ENCODE peak calls at places on chromosomes 13 and 19, in ten cellular contexts. One of them, this sample, is unnamed.

GRCh38 chr13:111365149-111366005 is 44.9 kb downstream of the TEX29 start:
- DNase-seq in MG63: no peak
- DNase-seq in heart left ventricle: no peak
- DNase-seq in fibroblast of mammary gland: no peak
- DNase-seq in iPS DF 6.9: no peak
- DNase-seq in esophagus squamous epithelium: no peak
- DNase-seq in BJ: no peak
- DNase-seq in WERI-Rb-1: no peak
- DNase-seq in ovary: no peak
- DNase-seq in heart right ventricle: no peak
- DNase-seq in this sample: no peak

GRCh38 chr13:107202371-107203023 is 634.6 kb upstream of the ARGLU1 start:
- DNase-seq in MG63: no peak
- DNase-seq in heart left ventricle: peak; percentile 45
- DNase-seq in fibroblast of mammary gland: peak; percentile 7
- DNase-seq in iPS DF 6.9: no peak
- DNase-seq in esophagus squamous epithelium: no peak
- DNase-seq in BJ: no peak
- DNase-seq in WERI-Rb-1: no peak
- DNase-seq in ovary: no peak
- DNase-seq in heart right ventricle: no peak
- DNase-seq in this sample: no peak

GRCh38 chr19:33214621-33215020 is 11.0 kb downstream of the SLC7A10 start:
- DNase-seq in MG63: no peak
- DNase-seq in heart left ventricle: peak; percentile 21
- DNase-seq in fibroblast of mammary gland: peak; percentile 23
- DNase-seq in iPS DF 6.9: no peak
- DNase-seq in esophagus squamous epithelium: no peak
- DNase-seq in BJ: no peak
- DNase-seq in WERI-Rb-1: peak; percentile 81
- DNase-seq in ovary: no peak
- DNase-seq in heart right ventricle: no peak
- DNase-seq in this sample: no peak

GRCh38 chr19:14347999-14348889 is 33.0 kb upstream of the ADGRE5 start:
- DNase-seq in MG63: peak; percentile 65
- DNase-seq in heart left ventricle: peak; percentile 86
- DNase-seq in fibroblast of mammary gland: peak; percentile 43
- DNase-seq in iPS DF 6.9: no peak
- DNase-seq in esophagus squamous epithelium: no peak
- DNase-seq in BJ: no peak
- DNase-seq in WERI-Rb-1: peak; percentile 58
- DNase-seq in ovary: peak; percentile 75
- DNase-seq in heart right ventricle: peak; percentile 75
- DNase-seq in this sample: peak; percentile 71

GRCh38 chr13:23777571-23777870 is 111.7 kb downstream of the MIPEP start:
- DNase-seq in MG63: no peak
- DNase-seq in heart left ventricle: no peak
- DNase-seq in fibroblast of mammary gland: no peak
- DNase-seq in iPS DF 6.9: no peak
- DNase-seq in esophagus squamous epithelium: no peak
- DNase-seq in BJ: no peak
- DNase-seq in WERI-Rb-1: no peak
- DNase-seq in ovary: no peak
- DNase-seq in heart right ventricle: no peak
- DNase-seq in this sample: no peak

GRCh38 chr13:101453784-101454201 is 1.3 kb downstream of the ITGBL1 start:
- DNase-seq in MG63: peak; percentile 44
- DNase-seq in heart left ventricle: peak; percentile 49
- DNase-seq in fibroblast of mammary gland: no peak
- DNase-seq in iPS DF 6.9: no peak
- DNase-seq in esophagus squamous epithelium: no peak
- DNase-seq in BJ: no peak
- DNase-seq in WERI-Rb-1: no peak
- DNase-seq in ovary: peak; percentile 14
- DNase-seq in heart right ventricle: peak; percentile 14
- DNase-seq in this sample: no peak

GRCh38 chr13:75792526-75793187 is 156.5 kb downstream of the LMO7 start:
- DNase-seq in MG63: no peak
- DNase-seq in heart left ventricle: no peak
- DNase-seq in fibroblast of mammary gland: no peak
- DNase-seq in iPS DF 6.9: no peak
- DNase-seq in esophagus squamous epithelium: no peak
- DNase-seq in BJ: no peak
- DNase-seq in WERI-Rb-1: no peak
- DNase-seq in ovary: no peak
- DNase-seq in heart right ventricle: no peak
- DNase-seq in this sample: no peak

GRCh38 chr13:50626031-50626643 is 217.4 kb downstream of the DLEU7 start:
- DNase-seq in MG63: peak; percentile 70
- DNase-seq in heart left ventricle: no peak
- DNase-seq in fibroblast of mammary gland: peak; percentile 52
- DNase-seq in iPS DF 6.9: no peak
- DNase-seq in esophagus squamous epithelium: no peak
- DNase-seq in BJ: peak; percentile 65
- DNase-seq in WERI-Rb-1: no peak
- DNase-seq in ovary: no peak
- DNase-seq in heart right ventricle: no peak
- DNase-seq in this sample: no peak

DNA sequence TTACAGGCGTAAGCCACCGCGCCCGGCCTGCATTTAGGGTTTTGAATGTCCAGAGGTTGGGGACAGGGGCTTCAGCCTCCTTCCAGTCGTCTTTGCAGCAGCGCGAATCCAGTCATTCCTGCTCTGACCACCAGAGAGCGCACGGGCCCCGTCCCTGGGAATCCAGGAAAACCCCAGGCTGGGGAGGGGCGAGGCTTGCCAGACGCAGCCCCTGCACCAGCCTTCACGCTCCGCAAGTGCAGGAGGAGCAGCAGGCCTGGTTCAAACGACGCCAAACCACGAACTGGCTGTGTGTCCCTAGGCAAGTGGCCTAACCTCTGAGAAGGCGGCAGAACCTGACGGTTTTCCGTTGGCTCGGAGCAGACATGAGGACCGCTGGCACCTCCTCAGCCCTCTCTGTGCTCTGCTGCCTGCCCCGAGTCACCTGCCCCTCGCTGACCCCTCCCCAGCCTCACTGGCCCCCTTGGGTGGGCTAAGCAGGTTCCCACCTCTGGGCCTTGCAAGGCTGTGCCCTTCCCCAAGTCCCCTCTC is 2.0 kb upstream of the RNF126 start:
- DNase-seq in MG63: peak; percentile 64
- DNase-seq in heart left ventricle: peak; percentile 90
- DNase-seq in fibroblast of mammary gland: peak; percentile 63
- DNase-seq in iPS DF 6.9: peak; percentile 79
- DNase-seq in esophagus squamous epithelium: no peak
- DNase-seq in BJ: no peak
- DNase-seq in WERI-Rb-1: peak; percentile 92
- DNase-seq in ovary: peak; percentile 89
- DNase-seq in heart right ventricle: peak; percentile 86
- DNase-seq in this sample: peak; percentile 83
- H3K4me3 ChIP-seq in MG63: no peak overlapping the region
- H3K4me3 ChIP-seq in heart left ventricle: peak overlapping the region; percentile 21
- H3K4me3 ChIP-seq in fibroblast of mammary gland: no peak overlapping the region
- H3K4me3 ChIP-seq in iPS DF 6.9: no peak overlapping the region
- H3K4me3 ChIP-seq in esophagus squamous epithelium: peak overlapping the region; percentile 55
- H3K4me3 ChIP-seq in BJ: peak overlapping the region; percentile 16
- H3K4me3 ChIP-seq in WERI-Rb-1: no peak overlapping the region
- H3K4me3 ChIP-seq in ovary: no peak overlapping the region
- H3K4me3 ChIP-seq in heart right ventricle: peak overlapping the region; percentile 20
- H3K4me3 ChIP-seq in this sample: no peak overlapping the region

DNA sequence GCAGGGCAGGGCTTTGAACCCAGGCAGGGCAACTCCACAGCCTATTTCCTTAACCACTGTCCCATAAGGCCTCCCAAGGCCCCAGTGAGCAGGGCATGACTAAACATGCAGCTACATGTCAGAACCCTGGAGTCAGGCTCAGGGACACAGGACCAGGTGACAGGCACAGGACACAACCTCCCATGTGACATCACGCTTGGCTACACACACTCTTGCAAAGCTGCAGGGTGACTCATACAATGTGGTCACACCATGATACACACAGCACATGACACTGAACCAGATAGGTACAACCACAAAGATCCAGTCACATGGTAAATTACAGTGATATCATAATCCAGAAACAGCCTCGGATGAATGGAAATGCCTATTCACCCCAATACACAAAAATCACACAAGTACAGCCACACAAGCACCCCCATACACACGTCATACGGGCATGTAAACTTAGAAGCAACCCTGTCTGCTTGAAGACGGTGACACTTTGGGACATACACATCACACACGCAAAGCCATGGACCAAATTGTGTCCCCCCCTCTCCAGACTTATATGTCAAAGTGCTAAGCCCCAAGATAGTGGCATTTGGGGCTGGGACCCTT is 14.5 kb downstream of the KLK4 start:
- DNase-seq in MG63: peak; percentile 23
- DNase-seq in heart left ventricle: no peak
- DNase-seq in fibroblast of mammary gland: peak; percentile 85
- DNase-seq in iPS DF 6.9: no peak
- DNase-seq in esophagus squamous epithelium: no peak
- DNase-seq in BJ: no peak
- DNase-seq in WERI-Rb-1: peak; percentile 51
- DNase-seq in ovary: no peak
- DNase-seq in heart right ventricle: no peak
- DNase-seq in this sample: no peak
- H3K4me3 ChIP-seq in MG63: no peak overlapping the region
- H3K4me3 ChIP-seq in heart left ventricle: no peak overlapping the region
- H3K4me3 ChIP-seq in fibroblast of mammary gland: no peak overlapping the region
- H3K4me3 ChIP-seq in iPS DF 6.9: no peak overlapping the region
- H3K4me3 ChIP-seq in esophagus squamous epithelium: no peak overlapping the region
- H3K4me3 ChIP-seq in BJ: no peak overlapping the region
- H3K4me3 ChIP-seq in WERI-Rb-1: no peak overlapping the region
- H3K4me3 ChIP-seq in ovary: no peak overlapping the region
- H3K4me3 ChIP-seq in heart right ventricle: no peak overlapping the region
- H3K4me3 ChIP-seq in this sample: no peak overlapping the region

DNA sequence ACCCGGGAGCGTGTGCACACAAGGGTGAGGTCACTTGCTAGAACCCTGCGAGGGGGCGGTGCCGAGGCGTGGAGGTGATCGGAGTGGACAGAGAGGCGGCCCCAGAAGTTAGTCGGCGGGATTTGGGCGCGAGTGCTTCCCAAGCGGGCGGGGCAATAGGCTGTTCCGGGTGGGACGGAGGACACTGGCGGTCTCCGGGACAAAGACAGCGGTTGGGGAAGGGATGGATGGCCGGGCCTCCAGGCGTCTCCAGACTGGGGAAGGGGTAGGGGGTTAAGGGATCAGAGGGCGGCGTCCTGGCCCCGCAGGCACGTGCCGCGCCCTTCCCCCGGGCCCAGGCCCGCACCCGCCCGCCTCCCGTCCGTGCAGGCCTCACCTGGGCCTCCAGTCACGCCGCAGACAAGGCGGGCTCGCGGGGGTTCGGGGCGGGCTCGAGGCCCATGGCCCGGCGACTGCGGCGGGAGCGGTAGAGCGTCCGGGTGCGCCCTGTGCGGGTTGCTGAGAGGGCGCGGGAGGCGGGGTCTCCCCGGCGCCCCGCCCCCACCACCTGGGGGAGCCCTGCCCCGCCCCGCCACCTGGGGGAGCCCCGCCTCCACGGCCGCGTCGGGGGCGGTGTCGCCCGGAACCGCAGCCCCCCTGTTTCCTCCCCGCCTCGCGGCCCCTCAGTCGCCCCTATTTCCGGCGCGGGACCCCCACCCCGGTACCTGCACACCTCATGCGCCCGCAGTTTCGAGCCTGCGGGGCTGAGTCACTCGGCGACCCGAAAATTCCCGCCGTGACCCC is at the start of gene LPAR2:
- DNase-seq in MG63: no peak
- DNase-seq in heart left ventricle: no peak
- DNase-seq in fibroblast of mammary gland: no peak
- DNase-seq in iPS DF 6.9: no peak
- DNase-seq in esophagus squamous epithelium: no peak
- DNase-seq in BJ: no peak
- DNase-seq in WERI-Rb-1: no peak
- DNase-seq in ovary: peak; percentile 66
- DNase-seq in heart right ventricle: no peak
- DNase-seq in this sample: no peak
- H3K4me3 ChIP-seq in MG63: no peak within 1 kb of the TSS
- H3K4me3 ChIP-seq in heart left ventricle: peak within 1 kb of the TSS; percentile 45
- H3K4me3 ChIP-seq in fibroblast of mammary gland: peak within 1 kb of the TSS; percentile 24
- H3K4me3 ChIP-seq in iPS DF 6.9: peak within 1 kb of the TSS; percentile 91
- H3K4me3 ChIP-seq in esophagus squamous epithelium: peak within 1 kb of the TSS; percentile 85
- H3K4me3 ChIP-seq in BJ: peak within 1 kb of the TSS; percentile 37
- H3K4me3 ChIP-seq in WERI-Rb-1: no peak within 1 kb of the TSS
- H3K4me3 ChIP-seq in ovary: peak within 1 kb of the TSS; percentile 40
- H3K4me3 ChIP-seq in heart right ventricle: peak within 1 kb of the TSS; percentile 49
- H3K4me3 ChIP-seq in this sample: peak within 1 kb of the TSS; percentile 46

GRCh38 chr13:72204291-72204690 is 337.3 kb upstream of the DACH1 start:
- DNase-seq in MG63: peak; percentile 31
- DNase-seq in heart left ventricle: no peak
- DNase-seq in fibroblast of mammary gland: peak; percentile 23
- DNase-seq in iPS DF 6.9: no peak
- DNase-seq in esophagus squamous epithelium: no peak
- DNase-seq in BJ: no peak
- DNase-seq in WERI-Rb-1: no peak
- DNase-seq in ovary: no peak
- DNase-seq in heart right ventricle: no peak
- DNase-seq in this sample: no peak
- H3K4me3 ChIP-seq in MG63: no peak overlapping the region
- H3K4me3 ChIP-seq in heart left ventricle: no peak overlapping the region
- H3K4me3 ChIP-seq in fibroblast of mammary gland: no peak overlapping the region
- H3K4me3 ChIP-seq in iPS DF 6.9: no peak overlapping the region
- H3K4me3 ChIP-seq in esophagus squamous epithelium: no peak overlapping the region
- H3K4me3 ChIP-seq in BJ: no peak overlapping the region
- H3K4me3 ChIP-seq in WERI-Rb-1: no peak overlapping the region
- H3K4me3 ChIP-seq in ovary: no peak overlapping the region
- H3K4me3 ChIP-seq in heart right ventricle: no peak overlapping the region
- H3K4me3 ChIP-seq in this sample: no peak overlapping the region

DNA sequence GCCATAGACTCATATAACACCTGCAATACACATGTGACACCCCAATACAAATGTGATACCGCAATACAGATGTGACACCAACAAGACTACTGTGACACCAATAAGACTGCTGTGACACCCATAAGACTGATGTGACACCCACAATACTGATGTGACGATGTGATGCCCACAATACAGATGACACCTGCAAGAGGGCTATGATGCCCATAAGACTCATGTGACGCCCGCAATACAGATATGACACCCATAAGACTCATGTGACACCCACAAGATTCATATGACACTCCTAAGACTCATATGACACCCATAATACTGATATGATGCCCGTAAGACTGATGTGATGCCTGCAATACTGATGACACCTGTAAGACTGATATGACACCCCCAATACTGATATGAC is 113.0 kb downstream of the MRPL57 start:
- DNase-seq in MG63: no peak
- DNase-seq in heart left ventricle: no peak
- DNase-seq in fibroblast of mammary gland: no peak
- DNase-seq in iPS DF 6.9: no peak
- DNase-seq in esophagus squamous epithelium: no peak
- DNase-seq in BJ: no peak
- DNase-seq in WERI-Rb-1: no peak
- DNase-seq in ovary: no peak
- DNase-seq in heart right ventricle: no peak
- DNase-seq in this sample: no peak
- H3K4me3 ChIP-seq in MG63: no peak overlapping the region
- H3K4me3 ChIP-seq in heart left ventricle: no peak overlapping the region
- H3K4me3 ChIP-seq in fibroblast of mammary gland: no peak overlapping the region
- H3K4me3 ChIP-seq in iPS DF 6.9: no peak overlapping the region
- H3K4me3 ChIP-seq in esophagus squamous epithelium: no peak overlapping the region
- H3K4me3 ChIP-seq in BJ: no peak overlapping the region
- H3K4me3 ChIP-seq in WERI-Rb-1: no peak overlapping the region
- H3K4me3 ChIP-seq in ovary: no peak overlapping the region
- H3K4me3 ChIP-seq in heart right ventricle: no peak overlapping the region
- H3K4me3 ChIP-seq in this sample: no peak overlapping the region

GRCh38 chr19:6743714-6744380 is 4.4 kb downstream of the TRIP10 start:
- DNase-seq in MG63: no peak
- DNase-seq in heart left ventricle: no peak
- DNase-seq in fibroblast of mammary gland: peak; percentile 36
- DNase-seq in iPS DF 6.9: no peak
- DNase-seq in esophagus squamous epithelium: no peak
- DNase-seq in BJ: no peak
- DNase-seq in WERI-Rb-1: no peak
- DNase-seq in ovary: no peak
- DNase-seq in heart right ventricle: no peak
- DNase-seq in this sample: no peak
- H3K4me3 ChIP-seq in MG63: no peak overlapping the region
- H3K4me3 ChIP-seq in heart left ventricle: no peak overlapping the region
- H3K4me3 ChIP-seq in fibroblast of mammary gland: peak overlapping the region; percentile 9
- H3K4me3 ChIP-seq in iPS DF 6.9: no peak overlapping the region
- H3K4me3 ChIP-seq in esophagus squamous epithelium: peak overlapping the region; percentile 34
- H3K4me3 ChIP-seq in BJ: no peak overlapping the region
- H3K4me3 ChIP-seq in WERI-Rb-1: no peak overlapping the region
- H3K4me3 ChIP-seq in ovary: no peak overlapping the region
- H3K4me3 ChIP-seq in heart right ventricle: peak overlapping the region; percentile 14
- H3K4me3 ChIP-seq in this sample: no peak overlapping the region

This sample was measured in uterus.